ENCODE peak calls at places on chromosomes 7 and 10, in six cellular contexts. One of them, this sample, is unnamed.

GRCh38 chr10:78470267-78471103 is 436.8 kb downstream of the RPS24 start:
- DNase-seq in skeletal muscle cell: no peak
- DNase-seq in T-helper 2 cell: no peak
- DNase-seq in stimulated activated CD8-positive, alpha-beta memory T cell treated with anti-CD3 and anti-CD28 coated beads, Interleukin-4, amount 100 ng/mL, for 48 hours: no peak
- DNase-seq in LoVo: peak; percentile 7
- DNase-seq in ELR: no peak
- DNase-seq in this sample: no peak

GRCh38 chr7:113996405-113996804 is 77.6 kb upstream of the PPP1R3A start:
- DNase-seq in skeletal muscle cell: no peak
- DNase-seq in T-helper 2 cell: no peak
- DNase-seq in stimulated activated CD8-positive, alpha-beta memory T cell treated with anti-CD3 and anti-CD28 coated beads, Interleukin-4, amount 100 ng/mL, for 48 hours: no peak
- DNase-seq in LoVo: no peak
- DNase-seq in ELR: peak; percentile 46
- DNase-seq in this sample: no peak

GRCh38 chr10:44926771-44927751 is 15.9 kb downstream of the TMEM72 start:
- DNase-seq in skeletal muscle cell: no peak
- DNase-seq in T-helper 2 cell: no peak
- DNase-seq in stimulated activated CD8-positive, alpha-beta memory T cell treated with anti-CD3 and anti-CD28 coated beads, Interleukin-4, amount 100 ng/mL, for 48 hours: no peak
- DNase-seq in LoVo: no peak
- DNase-seq in ELR: no peak
- DNase-seq in this sample: no peak

GRCh38 chr10:76301950-76302349 is 870.5 kb downstream of the LRMDA start:
- DNase-seq in skeletal muscle cell: no peak
- DNase-seq in T-helper 2 cell: no peak
- DNase-seq in stimulated activated CD8-positive, alpha-beta memory T cell treated with anti-CD3 and anti-CD28 coated beads, Interleukin-4, amount 100 ng/mL, for 48 hours: no peak
- DNase-seq in LoVo: no peak
- DNase-seq in ELR: peak; percentile 4
- DNase-seq in this sample: no peak

GRCh38 chr10:22690614-22691431 is 23.6 kb downstream of the PIP4K2A start:
- DNase-seq in skeletal muscle cell: no peak
- DNase-seq in T-helper 2 cell: no peak
- DNase-seq in stimulated activated CD8-positive, alpha-beta memory T cell treated with anti-CD3 and anti-CD28 coated beads, Interleukin-4, amount 100 ng/mL, for 48 hours: no peak
- DNase-seq in LoVo: no peak
- DNase-seq in ELR: peak; percentile 7
- DNase-seq in this sample: no peak

GRCh38 chr7:22404421-22405023 is 47.6 kb upstream of the RAPGEF5 start:
- DNase-seq in skeletal muscle cell: no peak
- DNase-seq in T-helper 2 cell: no peak
- DNase-seq in stimulated activated CD8-positive, alpha-beta memory T cell treated with anti-CD3 and anti-CD28 coated beads, Interleukin-4, amount 100 ng/mL, for 48 hours: no peak
- DNase-seq in LoVo: no peak
- DNase-seq in ELR: no peak
- DNase-seq in this sample: no peak

GRCh38 chr7:112654322-112655216 is 135.6 kb downstream of the TMEM168 start:
- DNase-seq in skeletal muscle cell: peak; percentile 32
- DNase-seq in T-helper 2 cell: no peak
- DNase-seq in stimulated activated CD8-positive, alpha-beta memory T cell treated with anti-CD3 and anti-CD28 coated beads, Interleukin-4, amount 100 ng/mL, for 48 hours: no peak
- DNase-seq in LoVo: no peak
- DNase-seq in ELR: peak; percentile 63
- DNase-seq in this sample: no peak

GRCh38 chr10:108877130-108877529 is 1046.2 kb downstream of the XPNPEP1 start:
- DNase-seq in skeletal muscle cell: peak; percentile 35
- DNase-seq in T-helper 2 cell: no peak
- DNase-seq in stimulated activated CD8-positive, alpha-beta memory T cell treated with anti-CD3 and anti-CD28 coated beads, Interleukin-4, amount 100 ng/mL, for 48 hours: no peak
- DNase-seq in LoVo: no peak
- DNase-seq in ELR: peak; percentile 45
- DNase-seq in this sample: no peak

GRCh38 chr7:45574521-45575500 is 643 bp downstream of the ADCY1 start:
- DNase-seq in skeletal muscle cell: no peak
- DNase-seq in T-helper 2 cell: no peak
- DNase-seq in stimulated activated CD8-positive, alpha-beta memory T cell treated with anti-CD3 and anti-CD28 coated beads, Interleukin-4, amount 100 ng/mL, for 48 hours: no peak
- DNase-seq in LoVo: peak; percentile 37
- DNase-seq in ELR: peak; percentile 44
- DNase-seq in this sample: no peak

GRCh38 chr10:110268442-110268841 is 36.3 kb downstream of the SMNDC1 start:
- DNase-seq in skeletal muscle cell: no peak
- DNase-seq in T-helper 2 cell: no peak
- DNase-seq in stimulated activated CD8-positive, alpha-beta memory T cell treated with anti-CD3 and anti-CD28 coated beads, Interleukin-4, amount 100 ng/mL, for 48 hours: no peak
- DNase-seq in LoVo: no peak
- DNase-seq in ELR: no peak
- DNase-seq in this sample: no peak